ENCODE peak calls at places on chromosomes 7 and 10, in four cellular contexts. W is aorta, Q is DND-41, T is heart right ventricle. U is an unnamed sample. For H3K27me3, the result is how much of the 10 kb centered on the place peaks cover.

GRCh38 chr7:10257438-10257837 is 716.2 kb upstream of the PHF14 start:
- ATAC-seq in W (no peak), Q (no peak), T (no peak), U (no peak)

GRCh38 chr7:105924950-105925349 is 38.1 kb upstream of the CDHR3 start:
- ATAC-seq in W (no peak), Q (peak), T (no peak), U (no peak)

GRCh38 chr10:24008164-24009066 is 200.5 kb upstream of the KIAA1217 start:
- ATAC-seq in W (no peak), Q (no peak), T (peak), U (no peak)

GRCh38 chr10:43707755-43708154 is 59.1 kb upstream of the ZNF32 start:
- ATAC-seq in W (peak), Q (no peak), T (peak), U (peak)

GRCh38 chr10:44725404-44725803 is 185.7 kb upstream of the TMEM72 start:
- ATAC-seq in W (peak), Q (no peak), T (no peak), U (no peak)

GRCh38 chr7:44138698-44139097 is 2.4 kb downstream of the MYL7 start:
- ATAC-seq in W (no peak), Q (peak), T (no peak), U (no peak)

GRCh38 chr10:78406648-78407008 is 373.0 kb downstream of the RPS24 start:
- ATAC-seq in W (no peak), Q (no peak), T (no peak), U (no peak)

GRCh38 chr10:94725871-94726270 is 36.6 kb upstream of the CYP2C19 start:
- ATAC-seq in W (no peak), Q (no peak), T (no peak), U (no peak)

GRCh38 chr10:74290703-74291102 is 139.7 kb downstream of the ADK start:
- ATAC-seq in W (peak), Q (no peak), T (peak), U (no peak)

DNA sequence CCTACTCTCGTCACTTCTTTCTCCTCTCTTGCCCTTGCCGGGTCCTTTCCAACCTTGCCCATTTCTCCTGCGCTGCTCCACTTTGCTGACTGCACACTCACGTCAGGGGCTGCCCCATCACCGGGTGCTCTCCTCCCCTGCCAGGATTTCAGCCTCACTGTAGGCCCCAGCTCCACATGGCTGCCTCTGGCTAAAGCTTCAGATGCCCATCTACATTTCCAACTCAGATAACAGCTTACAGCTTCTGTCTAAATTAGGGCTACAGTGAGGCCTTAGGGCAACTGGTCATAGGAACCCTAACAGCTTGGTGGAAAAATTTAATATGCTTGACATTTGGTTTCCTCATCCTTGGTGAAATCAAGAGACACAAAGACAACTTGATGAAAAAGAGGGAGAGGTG is 25.9 kb downstream of the C10orf120 start:
- ATAC-seq in W (no peak), Q (no peak), T (no peak), U (no peak)
- H3K27me3 ChIP-seq in W (under half), Q (under half), T (under half), U (under half)

GRCh38 chr10:66837990-66838389 is 87.8 kb upstream of the LRRTM3 start:
- ATAC-seq in W (no peak), Q (no peak), T (no peak), U (no peak)

GRCh38 chr10:66838656-66839055 is 87.2 kb upstream of the LRRTM3 start:
- ATAC-seq in W (no peak), Q (no peak), T (no peak), U (no peak)

GRCh38 chr10:66836057-66836456 is 89.8 kb upstream of the LRRTM3 start:
- ATAC-seq in W (no peak), Q (no peak), T (peak), U (no peak)

GRCh38 chr10:66835400-66835799 is 90.4 kb upstream of the LRRTM3 start:
- ATAC-seq in W (no peak), Q (no peak), T (peak), U (no peak)

GRCh38 chr10:66837335-66837734 is 88.5 kb upstream of the LRRTM3 start:
- ATAC-seq in W (no peak), Q (no peak), T (peak), U (no peak)
- H3K27me3 ChIP-seq in W (under half), Q (under half), T (under half), U (under half)

GRCh38 chr10:117729156-117729555 is 186.6 kb downstream of the EMX2 start:
- ATAC-seq in W (no peak), Q (no peak), T (no peak), U (no peak)

GRCh38 chr10:117736655-117737054 is 194.1 kb downstream of the EMX2 start:
- ATAC-seq in W (no peak), Q (no peak), T (no peak), U (no peak)

GRCh38 chr10:117740696-117741222 is 198.2 kb downstream of the EMX2 start:
- ATAC-seq in W (no peak), Q (no peak), T (no peak), U (no peak)

GRCh38 chr10:117740088-117740487 is 197.5 kb downstream of the EMX2 start:
- ATAC-seq in W (no peak), Q (no peak), T (no peak), U (no peak)

DNA sequence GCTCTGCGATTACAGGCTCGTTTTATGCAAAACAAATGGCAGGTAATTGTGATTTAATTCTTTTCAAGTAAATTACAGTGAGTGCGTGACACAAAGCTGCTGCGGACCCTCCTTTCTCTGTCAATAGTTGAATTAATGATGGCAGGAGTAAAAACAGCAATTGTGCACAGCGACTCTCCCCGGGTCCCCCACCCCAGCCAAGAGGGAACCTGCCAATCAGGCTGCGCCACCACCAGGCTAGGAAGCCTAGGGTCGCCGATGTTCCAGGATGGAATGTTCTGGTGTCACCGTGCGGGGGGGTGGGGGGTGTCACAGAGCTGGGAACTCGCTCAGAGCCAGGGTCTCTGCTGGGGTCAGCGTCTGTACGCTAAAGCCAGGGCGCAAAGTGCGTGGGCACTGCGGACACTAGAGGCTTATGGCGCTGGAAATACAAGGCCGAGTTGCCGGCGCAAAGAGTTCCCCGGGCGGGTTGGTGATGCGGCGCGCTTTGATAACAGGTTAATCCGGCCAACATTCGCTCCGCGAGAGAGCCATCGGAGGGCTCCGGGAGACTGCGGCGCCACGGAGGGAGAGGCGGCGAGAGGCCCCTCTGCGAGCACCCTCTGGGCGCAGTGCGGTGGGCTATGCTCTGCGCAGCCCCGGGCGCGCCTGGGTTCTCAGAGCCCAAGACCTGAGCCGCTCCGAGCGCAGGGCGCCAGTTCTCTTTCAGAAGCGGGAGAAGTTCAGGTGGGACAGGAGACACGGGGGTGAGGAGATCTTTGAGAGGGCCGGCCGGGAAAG is 192.3 kb downstream of the EMX2 start:
- ATAC-seq in W (no peak), Q (no peak), T (no peak), U (no peak)
- H3K27me3 ChIP-seq in W (under half), Q (under half), T (under half), U (half or more)

DNA sequence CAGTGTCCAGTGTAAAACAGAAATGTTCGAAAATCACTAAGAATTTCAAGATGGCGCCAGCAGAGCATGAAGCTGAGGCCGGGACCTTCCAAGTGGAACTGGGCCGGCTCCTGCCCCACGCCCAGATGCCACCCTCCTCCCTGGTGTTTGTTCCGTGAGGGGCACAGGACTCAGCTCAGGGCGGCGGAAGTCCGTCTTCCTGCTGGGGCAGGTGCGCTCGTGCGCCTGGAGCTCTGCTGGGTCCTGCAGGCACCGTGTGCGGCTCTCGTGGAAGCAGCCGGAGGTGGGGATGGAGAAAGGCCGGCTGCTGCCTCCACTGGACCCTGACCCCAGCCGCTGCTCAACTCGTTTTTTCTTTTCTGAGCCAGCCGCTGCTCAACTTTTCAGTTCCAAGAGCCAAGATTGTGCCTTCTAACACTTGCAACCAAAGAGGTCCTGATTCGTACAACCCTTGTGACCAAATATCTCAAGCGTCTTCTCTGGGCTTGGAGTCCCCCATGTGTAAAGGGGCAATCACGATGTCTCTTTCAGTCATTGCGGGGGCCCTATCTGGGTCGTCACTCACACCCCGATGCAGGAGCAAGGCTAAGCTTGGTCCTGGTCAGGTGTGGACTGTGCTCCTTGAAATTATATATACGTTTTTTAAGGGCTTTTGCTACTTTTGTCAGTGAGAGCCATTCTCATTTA is 334.4 kb downstream of the ADARB2 start:
- ATAC-seq in W (no peak), Q (no peak), T (no peak), U (no peak)
- H3K27me3 ChIP-seq in W (under half), Q (under half), T (under half), U (half or more)

GRCh38 chr10:100685331-100685730 is 60.1 kb upstream of the PAX2 start:
- ATAC-seq in W (no peak), Q (no peak), T (no peak), U (no peak)
- H3K27me3 ChIP-seq in W (under half), Q (under half), T (under half), U (half or more)

GRCh38 chr10:79940431-79940830 is 8.5 kb downstream of the SFTPD start:
- ATAC-seq in W (no peak), Q (no peak), T (no peak), U (no peak)

GRCh38 chr10:79941585-79942210 is 7.2 kb downstream of the SFTPD start:
- ATAC-seq in W (no peak), Q (no peak), T (no peak), U (no peak)

GRCh38 chr10:79941146-79941545 is 7.8 kb downstream of the SFTPD start:
- ATAC-seq in W (no peak), Q (no peak), T (no peak), U (no peak)

GRCh38 chr10:79938728-79939380 is 10.1 kb downstream of the SFTPD start:
- ATAC-seq in W (peak), Q (no peak), T (no peak), U (peak)

DNA sequence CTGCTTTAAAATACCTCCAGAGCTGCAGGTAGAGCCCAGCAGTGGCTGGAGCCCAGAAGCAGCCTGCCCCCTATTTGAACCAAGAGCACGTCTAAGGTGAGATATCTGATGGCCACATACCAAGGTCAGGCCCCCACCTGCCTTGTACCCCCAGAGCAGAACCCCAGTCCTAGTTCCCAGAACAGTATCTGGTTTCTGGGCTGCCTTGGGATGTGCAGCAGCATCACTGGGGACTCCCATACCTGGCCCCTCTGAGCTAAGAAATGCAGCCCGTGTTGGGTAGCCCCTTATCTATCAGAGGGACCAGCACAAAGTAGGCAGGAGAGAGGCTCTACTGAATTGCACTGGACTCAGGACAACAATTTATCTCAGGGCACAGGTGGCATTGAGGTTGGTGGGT is 8.9 kb downstream of the SFTPD start:
- ATAC-seq in W (no peak), Q (no peak), T (no peak), U (no peak)
- H3K27me3 ChIP-seq in W (under half), Q (under half), T (under half), U (under half)